ENCODE peak calls at places on chromosome 14, in four cellular contexts. P is upper lobe of right lung, V is right lobe of liver, J is ovary. Y is an unnamed sample.

GRCh38 chr14:78075033-78075432 is 95.1 kb upstream of the NRXN3 start:
- DNase-seq in V (no peak), J (no peak), P (no peak), Y (peak; percentile 44)

GRCh38 chr14:26597136-26598080 is at the start of gene NOVA1:
- DNase-seq in P (peak; percentile 58), J (peak; percentile 66), V (peak; percentile 39), Y (peak; percentile 74)

GRCh38 chr14:38211258-38211735 is 3.6 kb downstream of the SSTR1 start:
- DNase-seq in J (no peak), P (no peak), V (no peak), Y (peak; percentile 69)

GRCh38 chr14:50928002-50928635 is 16.2 kb downstream of the PYGL start:
- DNase-seq in P (no peak), J (no peak), V (peak; percentile 61), Y (no peak)

GRCh38 chr14:64060199-64060545 is 207.4 kb downstream of the SYNE2 start:
- DNase-seq in J (no peak), V (no peak), P (no peak), Y (no peak)

GRCh38 chr14:24910408-24910986 is 139.4 kb downstream of the STXBP6 start:
- DNase-seq in J (no peak), V (no peak), P (no peak), Y (no peak)

GRCh38 chr14:44204061-44204815 is 302.8 kb downstream of the FSCB start:
- DNase-seq in P (no peak), V (no peak), J (no peak), Y (no peak)

GRCh38 chr14:73180385-73180805 is 44.1 kb downstream of the PSEN1 start:
- DNase-seq in V (no peak), P (no peak), J (no peak), Y (no peak)

GRCh38 chr14:100428727-100429126 is 105.6 kb downstream of the SLC25A47 start:
- DNase-seq in J (no peak), V (no peak), P (no peak), Y (no peak)

DNA sequence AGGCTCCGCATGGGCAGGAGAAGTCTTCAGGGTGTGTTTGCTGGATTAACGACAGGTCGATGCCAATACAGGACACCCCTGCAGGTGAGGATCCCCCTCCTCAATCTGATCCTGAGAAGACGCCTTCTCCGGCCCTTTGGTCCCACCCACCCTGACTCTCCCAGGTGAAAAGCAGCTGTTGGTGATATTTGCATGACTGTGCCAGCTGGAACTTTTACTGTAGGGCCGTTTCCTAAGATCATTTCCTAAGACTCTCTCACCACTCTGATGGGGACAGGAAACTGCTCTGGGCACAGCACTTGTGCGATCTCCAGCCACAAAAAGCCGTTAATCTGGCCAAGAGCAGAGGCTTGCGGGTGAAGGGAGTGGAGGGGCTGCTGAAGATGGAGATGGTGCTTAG is 16.8 kb upstream of the EIF5 start:
- DNase-seq in P (peak; percentile 53), J (no peak), V (no peak), Y (peak; percentile 65)
- H3K4me1 ChIP-seq in P (peaks cover 6% of the 10 kb centered on the region), J (peaks cover 8% of the 10 kb centered on the region), V (peaks cover 13% of the 10 kb centered on the region), Y (peaks cover 5% of the 10 kb centered on the region)

GRCh38 chr14:103715052-103716000 is at the start of the genes XRCC3 and ZFYVE21:
- DNase-seq in J (peak; percentile 99), V (peak; percentile 100), P (peak; percentile 100), Y (peak; percentile 100)

GRCh38 chr14:103716091-103716801 is 636 bp downstream of the ZFYVE21 start:
- DNase-seq in J (peak; percentile 68), P (peak; percentile 81), V (peak; percentile 64), Y (no peak)

GRCh38 chr14:103712633-103713247 is 2.5 kb downstream of the XRCC3 start:
- DNase-seq in V (no peak), P (no peak), J (no peak), Y (no peak)

GRCh38 chr14:103713304-103714062 is 1.8 kb downstream of the XRCC3 start:
- DNase-seq in V (no peak), J (no peak), P (no peak), Y (no peak)

GRCh38 chr14:103714063-103714724 is 1.1 kb downstream of the XRCC3 start:
- DNase-seq in P (no peak), V (no peak), J (no peak), Y (no peak)
- H3K4me1 ChIP-seq in P (peaks cover 40% of the 10 kb centered on the region), V (peaks cover 5% of the 10 kb centered on the region), J (peaks cover 25% of the 10 kb centered on the region), Y (peaks cover 11% of the 10 kb centered on the region)

DNA sequence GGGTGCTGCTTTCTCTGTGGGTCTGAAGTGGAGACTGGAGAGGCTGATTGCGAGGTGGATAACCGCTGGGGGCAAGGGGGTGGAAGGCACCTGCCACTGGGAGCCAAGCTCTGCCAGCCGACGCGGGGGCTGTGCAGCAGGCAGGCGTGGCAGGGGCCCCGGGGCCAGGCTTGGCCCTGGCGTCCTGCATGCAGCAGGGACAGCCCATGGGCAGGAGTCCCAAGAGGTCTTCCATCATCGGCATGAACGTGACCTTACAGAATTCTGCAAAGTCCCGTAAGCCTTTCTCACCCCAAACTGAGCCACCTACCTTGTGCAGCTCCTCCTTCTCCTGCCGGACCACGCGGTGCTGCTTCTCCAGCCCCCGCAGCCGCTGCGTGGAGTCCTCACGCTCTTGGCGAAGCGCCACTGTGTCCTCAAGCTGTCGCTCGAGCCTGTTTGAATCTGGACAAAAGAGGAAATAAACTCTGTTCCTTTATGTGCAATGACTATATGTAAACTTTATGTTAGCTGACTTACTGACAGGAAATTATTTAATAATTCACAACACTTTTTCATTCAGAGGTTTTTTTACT is 51.3 kb downstream of the AMN start:
- DNase-seq in P (no peak), J (no peak), V (no peak), Y (no peak)
- H3K4me1 ChIP-seq in P (no peaks in the 10 kb centered on the region), J (no peaks in the 10 kb centered on the region), V (no peaks in the 10 kb centered on the region), Y (no peaks in the 10 kb centered on the region)

DNA sequence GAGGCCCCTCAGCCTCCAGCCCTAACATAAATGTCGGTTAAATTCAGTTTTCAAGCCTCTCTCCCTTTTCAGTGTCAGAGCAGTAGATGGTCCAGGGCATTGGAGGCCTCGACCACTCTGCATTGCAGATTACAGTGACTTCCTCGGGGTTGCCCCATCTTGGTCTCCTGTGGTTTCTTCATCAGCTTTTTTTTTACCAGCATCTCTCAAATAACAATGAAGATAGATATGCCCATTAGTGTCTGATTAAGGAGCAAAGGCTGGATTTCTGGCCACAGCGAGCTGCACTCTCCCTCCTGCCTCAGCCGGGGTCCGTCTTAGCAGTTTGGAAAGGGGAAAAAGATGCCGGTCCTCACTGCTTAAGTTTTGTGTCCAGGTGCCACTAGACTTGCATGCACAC is 49.7 kb downstream of the C14orf132 start:
- DNase-seq in V (peak; percentile 11), J (no peak), P (no peak), Y (no peak)
- H3K4me1 ChIP-seq in V (no peaks in the 10 kb centered on the region), J (peaks cover 3% of the 10 kb centered on the region), P (no peaks in the 10 kb centered on the region), Y (no peaks in the 10 kb centered on the region)

GRCh38 chr14:99229654-99230215 is 42.3 kb downstream of the BCL11B start:
- DNase-seq in V (no peak), J (no peak), P (no peak), Y (no peak)

GRCh38 chr14:99224948-99225347 is 47.0 kb downstream of the BCL11B start:
- DNase-seq in P (no peak), J (no peak), V (no peak), Y (no peak)

GRCh38 chr14:99224116-99224910 is 47.7 kb downstream of the BCL11B start:
- DNase-seq in P (no peak), V (no peak), J (no peak), Y (peak; percentile 83)

GRCh38 chr14:99225804-99226203 is 46.2 kb downstream of the BCL11B start:
- DNase-seq in V (no peak), J (no peak), P (no peak), Y (no peak)

DNA sequence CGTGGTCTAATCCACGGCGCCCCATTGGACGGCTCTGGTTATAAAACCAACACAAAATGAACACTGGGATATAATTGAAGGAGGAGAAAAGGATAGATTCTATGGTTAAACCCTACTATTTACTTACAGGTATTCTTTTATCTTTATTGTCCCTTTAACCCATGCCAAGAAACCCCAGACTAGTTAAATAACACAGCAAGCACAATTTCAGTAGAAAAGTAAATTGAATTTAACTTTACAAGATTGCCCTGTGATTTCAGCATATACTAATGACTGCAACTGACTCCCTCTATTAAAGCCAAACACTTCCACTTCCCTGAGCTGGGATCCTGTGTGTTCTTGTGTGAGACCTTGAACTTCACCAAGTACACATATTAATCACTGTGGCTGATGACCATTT is 45.3 kb downstream of the BCL11B start:
- DNase-seq in J (no peak), V (no peak), P (no peak), Y (no peak)
- H3K4me1 ChIP-seq in J (no peaks in the 10 kb centered on the region), V (no peaks in the 10 kb centered on the region), P (no peaks in the 10 kb centered on the region), Y (peaks cover 12% of the 10 kb centered on the region)

GRCh38 chr14:105855893-105856675 is 329.7 kb downstream of the TMEM121 start:
- DNase-seq in P (peak; percentile 60), V (no peak), J (peak; percentile 1), Y (peak; percentile 15)
- H3K4me1 ChIP-seq in P (no peaks in the 10 kb centered on the region), V (no peaks in the 10 kb centered on the region), J (no peaks in the 10 kb centered on the region), Y (no peaks in the 10 kb centered on the region)

DNA sequence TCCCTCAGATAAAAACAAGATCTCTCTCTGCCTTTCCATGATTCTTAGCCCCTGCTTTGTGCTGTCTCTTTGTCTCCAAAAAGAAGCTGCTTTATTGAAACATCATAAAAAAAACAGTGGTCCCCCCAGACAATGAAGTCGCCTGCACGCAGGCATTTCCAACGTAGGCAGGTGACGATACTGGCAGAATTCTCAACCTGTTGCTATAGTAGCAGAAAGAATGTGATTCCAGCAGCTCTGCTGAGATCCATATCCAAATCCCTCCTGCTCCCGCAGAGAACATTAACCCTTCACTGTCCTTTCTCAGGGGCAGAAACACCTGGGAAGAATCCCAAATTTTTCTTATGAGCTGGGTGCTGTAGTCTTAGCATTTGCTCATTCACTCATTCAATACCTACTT is 84.8 kb downstream of the STON2 start:
- DNase-seq in V (no peak), J (no peak), P (no peak), Y (peak; percentile 88)
- H3K4me1 ChIP-seq in V (no peaks in the 10 kb centered on the region), J (peaks cover 5% of the 10 kb centered on the region), P (peaks cover 15% of the 10 kb centered on the region), Y (peaks cover 37% of the 10 kb centered on the region)

GRCh38 chr14:68890173-68890931 is 88.8 kb downstream of the ACTN1 start:
- DNase-seq in P (no peak), V (no peak), J (no peak), Y (no peak)

GRCh38 chr14:68888025-68888850 is 90.9 kb downstream of the ACTN1 start:
- DNase-seq in J (no peak), P (no peak), V (peak; percentile 80), Y (no peak)

GRCh38 chr14:68891851-68892660 is 87.0 kb downstream of the ACTN1 start:
- DNase-seq in P (peak; percentile 41), V (no peak), J (no peak), Y (no peak)

GRCh38 chr14:68886109-68886434 is 93.0 kb downstream of the ACTN1 start:
- DNase-seq in J (no peak), P (no peak), V (no peak), Y (no peak)

DNA sequence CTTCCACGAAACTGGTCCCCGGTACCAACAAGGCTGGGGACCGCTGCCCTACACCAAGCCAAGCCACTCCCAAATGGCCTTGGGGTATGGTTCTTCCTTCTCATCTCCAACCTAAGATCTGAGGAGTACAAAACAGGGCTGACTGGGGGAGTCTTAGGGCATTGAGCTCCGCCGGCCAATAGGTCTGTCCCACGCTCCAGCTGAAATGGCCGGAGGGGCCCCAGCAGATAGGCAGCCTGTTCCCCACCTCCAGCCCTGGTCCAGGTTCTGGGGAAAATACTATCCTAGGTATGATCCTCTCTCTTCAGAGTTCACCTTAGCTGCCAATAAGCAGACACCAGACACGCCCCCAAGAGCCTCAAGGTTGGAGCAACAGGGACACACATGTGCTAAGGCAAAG is 90.2 kb downstream of the ACTN1 start:
- DNase-seq in J (no peak), P (no peak), V (no peak), Y (no peak)
- H3K4me1 ChIP-seq in J (no peaks in the 10 kb centered on the region), P (no peaks in the 10 kb centered on the region), V (peaks cover 13% of the 10 kb centered on the region), Y (no peaks in the 10 kb centered on the region)

Y was measured in endodermal cell.